ENCODE peak calls at places on chromosomes 16 and 17, in six cellular contexts. One of them, this sample, is unnamed.
A peak's percentile ranks its signal among the peaks of the same experiment; 100 is the strongest.

GRCh38 chr16:84836234-84836647 is 16.5 kb downstream of the CRISPLD2 start:
- DNase-seq in D721Med: no peak
- DNase-seq in left ventricle myocardium inferior: peak; percentile 73
- DNase-seq in cardiac fibroblast: peak; percentile 100
- DNase-seq in tibial artery: peak; percentile 97
- DNase-seq in fibroblast of pulmonary artery: peak; percentile 100
- DNase-seq in this sample: peak; percentile 97

GRCh38 chr17:35890774-35891155 is 10.6 kb upstream of the CCL5 start:
- DNase-seq in D721Med: no peak
- DNase-seq in left ventricle myocardium inferior: no peak
- DNase-seq in cardiac fibroblast: no peak
- DNase-seq in tibial artery: no peak
- DNase-seq in fibroblast of pulmonary artery: no peak
- DNase-seq in this sample: no peak

GRCh38 chr16:86680661-86681439 is 102.5 kb downstream of the FOXL1 start:
- DNase-seq in D721Med: no peak
- DNase-seq in left ventricle myocardium inferior: no peak
- DNase-seq in cardiac fibroblast: peak; percentile 35
- DNase-seq in tibial artery: no peak
- DNase-seq in fibroblast of pulmonary artery: peak; percentile 29
- DNase-seq in this sample: no peak

GRCh38 chr16:25299792-25300590 is 42.3 kb upstream of the ZKSCAN2 start:
- DNase-seq in D721Med: no peak
- DNase-seq in left ventricle myocardium inferior: no peak
- DNase-seq in cardiac fibroblast: no peak
- DNase-seq in tibial artery: no peak
- DNase-seq in fibroblast of pulmonary artery: no peak
- DNase-seq in this sample: no peak

GRCh38 chr16:3158498-3159314 is 23.9 kb downstream of the ZNF213 start:
- DNase-seq in D721Med: peak; percentile 88
- DNase-seq in left ventricle myocardium inferior: peak; percentile 83
- DNase-seq in cardiac fibroblast: peak; percentile 87
- DNase-seq in tibial artery: peak; percentile 94
- DNase-seq in fibroblast of pulmonary artery: peak; percentile 83
- DNase-seq in this sample: peak; percentile 95

GRCh38 chr17:18959845-18960240 is 7.9 kb downstream of the SLC5A10 start:
- DNase-seq in D721Med: no peak
- DNase-seq in left ventricle myocardium inferior: no peak
- DNase-seq in cardiac fibroblast: no peak
- DNase-seq in tibial artery: no peak
- DNase-seq in fibroblast of pulmonary artery: no peak
- DNase-seq in this sample: no peak

GRCh38 chr17:57448288-57449283 is 192.3 kb downstream of the MSI2 start:
- DNase-seq in D721Med: no peak
- DNase-seq in left ventricle myocardium inferior: no peak
- DNase-seq in cardiac fibroblast: no peak
- DNase-seq in tibial artery: no peak
- DNase-seq in fibroblast of pulmonary artery: no peak
- DNase-seq in this sample: no peak

GRCh38 chr17:28395426-28395825 is 10.6 kb downstream of the SLC46A1 start:
- DNase-seq in D721Med: no peak
- DNase-seq in left ventricle myocardium inferior: no peak
- DNase-seq in cardiac fibroblast: no peak
- DNase-seq in tibial artery: no peak
- DNase-seq in fibroblast of pulmonary artery: no peak
- DNase-seq in this sample: no peak

GRCh38 chr17:8095361-8095760 is 7.8 kb upstream of the ALOX12B start:
- DNase-seq in D721Med: no peak
- DNase-seq in left ventricle myocardium inferior: no peak
- DNase-seq in cardiac fibroblast: no peak
- DNase-seq in tibial artery: no peak
- DNase-seq in fibroblast of pulmonary artery: no peak
- DNase-seq in this sample: no peak

GRCh38 chr17:44998646-44999045 is 30.5 kb upstream of the C1QL1 start:
- DNase-seq in D721Med: no peak
- DNase-seq in left ventricle myocardium inferior: no peak
- DNase-seq in cardiac fibroblast: no peak
- DNase-seq in tibial artery: no peak
- DNase-seq in fibroblast of pulmonary artery: no peak
- DNase-seq in this sample: no peak

GRCh38 chr17:17073006-17073626 is 30.9 kb downstream of the MPRIP start:
- DNase-seq in D721Med: no peak
- DNase-seq in left ventricle myocardium inferior: no peak
- DNase-seq in cardiac fibroblast: no peak
- DNase-seq in tibial artery: no peak
- DNase-seq in fibroblast of pulmonary artery: no peak
- DNase-seq in this sample: no peak

GRCh38 chr17:48642059-48642842 is 16.1 kb upstream of the HOXB9 start:
- DNase-seq in D721Med: no peak
- DNase-seq in left ventricle myocardium inferior: no peak
- DNase-seq in cardiac fibroblast: no peak
- DNase-seq in tibial artery: no peak
- DNase-seq in fibroblast of pulmonary artery: no peak
- DNase-seq in this sample: no peak
- TF ChIP-seq CTCF in D721Med: no peak
- TF ChIP-seq CTCF in left ventricle myocardium inferior: no peak
- TF ChIP-seq CTCF in cardiac fibroblast: no peak
- TF ChIP-seq CTCF in tibial artery: no peak
- TF ChIP-seq CTCF in fibroblast of pulmonary artery: no peak
- TF ChIP-seq CTCF in this sample: no peak

GRCh38 chr17:81371910-81372760 is 23.1 kb upstream of the BAHCC1 start:
- DNase-seq in D721Med: no peak
- DNase-seq in left ventricle myocardium inferior: peak; percentile 71
- DNase-seq in cardiac fibroblast: peak; percentile 65
- DNase-seq in tibial artery: no peak
- DNase-seq in fibroblast of pulmonary artery: peak; percentile 61
- DNase-seq in this sample: peak; percentile 50
- TF ChIP-seq CTCF in D721Med: peak; percentile 26
- TF ChIP-seq CTCF in left ventricle myocardium inferior: peak; percentile 52
- TF ChIP-seq CTCF in cardiac fibroblast: peak; percentile 32
- TF ChIP-seq CTCF in tibial artery: no peak
- TF ChIP-seq CTCF in fibroblast of pulmonary artery: peak; percentile 48
- TF ChIP-seq CTCF in this sample: peak; percentile 44

DNA sequence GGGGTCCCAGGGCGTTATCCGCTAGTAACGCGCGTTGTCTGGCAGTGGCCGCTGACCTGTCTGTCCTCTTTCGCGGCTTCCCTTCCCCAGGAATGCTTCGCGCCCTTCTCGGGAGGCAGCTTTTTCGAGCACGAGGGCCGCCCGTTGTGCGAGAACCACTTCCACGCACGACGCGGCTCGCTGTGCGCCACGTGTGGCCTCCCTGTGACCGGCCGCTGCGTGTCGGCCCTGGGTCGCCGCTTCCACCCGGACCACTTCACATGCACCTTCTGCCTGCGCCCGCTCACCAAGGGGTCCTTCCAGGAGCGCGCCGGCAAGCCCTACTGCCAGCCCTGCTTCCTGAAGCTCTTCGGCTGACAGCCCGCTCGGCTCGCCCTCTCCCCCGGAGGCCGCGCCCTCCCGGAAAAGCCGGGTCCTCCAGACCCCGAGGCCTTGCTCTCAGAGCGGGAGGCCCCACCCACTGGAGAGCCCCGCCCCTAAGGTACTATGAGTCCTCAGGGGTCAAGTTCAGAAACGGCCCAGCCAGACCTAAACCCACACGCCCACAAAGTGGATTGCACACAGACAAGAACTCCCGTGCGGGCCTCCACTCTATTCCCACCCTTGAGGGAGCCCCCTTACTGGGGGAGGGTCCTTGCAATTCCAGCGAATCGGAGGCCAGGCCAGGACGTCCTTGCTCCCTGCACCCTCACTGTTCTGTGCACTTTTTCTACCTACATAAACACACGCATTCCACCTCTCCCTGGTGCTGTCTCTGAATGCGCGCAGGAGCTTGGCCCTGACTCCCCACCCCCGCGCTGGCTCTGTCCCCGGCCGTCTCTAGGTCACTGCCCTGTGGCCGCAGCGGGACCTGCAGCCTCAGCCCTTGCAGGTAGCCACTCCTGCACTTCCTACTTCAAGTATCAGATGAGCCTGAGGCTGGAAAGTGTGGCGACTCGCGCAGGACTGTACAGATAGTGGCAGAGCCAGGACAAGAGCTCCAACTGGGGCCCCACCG is 5.4 kb upstream of the SLC5A2 start:
- DNase-seq in D721Med: peak; percentile 75
- DNase-seq in left ventricle myocardium inferior: no peak
- DNase-seq in cardiac fibroblast: no peak
- DNase-seq in tibial artery: no peak
- DNase-seq in fibroblast of pulmonary artery: no peak
- DNase-seq in this sample: no peak
- TF ChIP-seq CTCF in D721Med: no peak
- TF ChIP-seq CTCF in left ventricle myocardium inferior: no peak
- TF ChIP-seq CTCF in cardiac fibroblast: no peak
- TF ChIP-seq CTCF in tibial artery: no peak
- TF ChIP-seq CTCF in fibroblast of pulmonary artery: no peak
- TF ChIP-seq CTCF in this sample: no peak

GRCh38 chr17:34382586-34383224 is 19.7 kb upstream of the CCL1 start:
- DNase-seq in D721Med: no peak
- DNase-seq in left ventricle myocardium inferior: no peak
- DNase-seq in cardiac fibroblast: peak; percentile 26
- DNase-seq in tibial artery: no peak
- DNase-seq in fibroblast of pulmonary artery: peak; percentile 42
- DNase-seq in this sample: no peak
- TF ChIP-seq CTCF in D721Med: no peak
- TF ChIP-seq CTCF in left ventricle myocardium inferior: no peak
- TF ChIP-seq CTCF in cardiac fibroblast: no peak
- TF ChIP-seq CTCF in tibial artery: no peak
- TF ChIP-seq CTCF in fibroblast of pulmonary artery: no peak
- TF ChIP-seq CTCF in this sample: no peak

GRCh38 chr16:11100239-11100750 is 155.7 kb downstream of the SOCS1 start:
- DNase-seq in D721Med: no peak
- DNase-seq in left ventricle myocardium inferior: peak; percentile 62
- DNase-seq in cardiac fibroblast: peak; percentile 95
- DNase-seq in tibial artery: peak; percentile 77
- DNase-seq in fibroblast of pulmonary artery: peak; percentile 93
- DNase-seq in this sample: peak; percentile 67
- TF ChIP-seq CTCF in D721Med: no peak
- TF ChIP-seq CTCF in left ventricle myocardium inferior: peak; percentile 53
- TF ChIP-seq CTCF in cardiac fibroblast: peak; percentile 56
- TF ChIP-seq CTCF in tibial artery: peak; percentile 33
- TF ChIP-seq CTCF in fibroblast of pulmonary artery: peak; percentile 61
- TF ChIP-seq CTCF in this sample: no peak

GRCh38 chr17:75921596-75921995 is 16.9 kb upstream of the MRPL38 start:
- DNase-seq in D721Med: no peak
- DNase-seq in left ventricle myocardium inferior: no peak
- DNase-seq in cardiac fibroblast: no peak
- DNase-seq in tibial artery: no peak
- DNase-seq in fibroblast of pulmonary artery: no peak
- DNase-seq in this sample: no peak
- TF ChIP-seq CTCF in D721Med: no peak
- TF ChIP-seq CTCF in left ventricle myocardium inferior: no peak
- TF ChIP-seq CTCF in cardiac fibroblast: no peak
- TF ChIP-seq CTCF in tibial artery: no peak
- TF ChIP-seq CTCF in fibroblast of pulmonary artery: no peak
- TF ChIP-seq CTCF in this sample: no peak

DNA sequence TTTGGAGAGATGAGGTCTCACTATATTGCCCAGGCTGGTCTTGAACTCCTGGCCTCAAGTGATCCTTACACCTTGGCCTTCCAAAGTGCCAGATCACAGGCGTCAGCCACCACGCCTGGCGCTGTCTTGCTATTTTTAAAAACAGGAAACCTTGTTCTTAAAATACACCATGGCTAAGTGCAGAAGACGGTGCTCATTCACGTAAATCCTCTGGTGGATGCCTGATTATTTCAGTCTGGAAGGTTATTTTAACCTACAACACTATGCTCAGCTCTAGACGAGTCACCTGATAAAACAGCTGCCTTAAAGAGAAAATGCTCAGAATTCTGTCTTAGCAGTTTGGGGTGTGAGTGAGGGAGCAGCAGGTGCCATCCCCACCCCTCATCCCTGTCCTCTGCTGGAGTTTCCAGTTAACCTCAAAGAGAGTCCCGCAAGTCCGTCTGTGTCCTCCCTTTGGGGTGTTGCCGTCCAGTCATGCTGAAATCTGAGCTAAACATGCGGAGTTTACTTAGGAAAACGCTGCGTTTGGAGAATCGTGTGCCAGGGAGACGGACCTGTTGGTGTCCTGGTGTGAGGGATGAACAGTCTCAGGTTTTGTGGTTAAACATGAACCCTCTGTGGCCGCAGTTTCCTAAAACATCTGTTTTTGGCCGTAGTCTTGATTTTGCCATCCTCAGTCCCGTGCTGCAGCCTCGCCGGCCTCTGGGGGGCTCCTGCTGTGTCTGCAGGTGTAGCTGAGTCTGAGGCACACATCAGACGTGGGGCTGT is 17.1 kb downstream of the SPG7 start:
- DNase-seq in D721Med: no peak
- DNase-seq in left ventricle myocardium inferior: peak; percentile 54
- DNase-seq in cardiac fibroblast: no peak
- DNase-seq in tibial artery: no peak
- DNase-seq in fibroblast of pulmonary artery: no peak
- DNase-seq in this sample: no peak
- TF ChIP-seq CTCF in D721Med: no peak
- TF ChIP-seq CTCF in left ventricle myocardium inferior: no peak
- TF ChIP-seq CTCF in cardiac fibroblast: no peak
- TF ChIP-seq CTCF in tibial artery: no peak
- TF ChIP-seq CTCF in fibroblast of pulmonary artery: no peak
- TF ChIP-seq CTCF in this sample: no peak

GRCh38 chr16:963913-964695 is 6.7 kb downstream of the LMF1 start:
- DNase-seq in D721Med: no peak
- DNase-seq in left ventricle myocardium inferior: no peak
- DNase-seq in cardiac fibroblast: no peak
- DNase-seq in tibial artery: no peak
- DNase-seq in fibroblast of pulmonary artery: no peak
- DNase-seq in this sample: no peak
- TF ChIP-seq CTCF in D721Med: no peak
- TF ChIP-seq CTCF in left ventricle myocardium inferior: no peak
- TF ChIP-seq CTCF in cardiac fibroblast: no peak
- TF ChIP-seq CTCF in tibial artery: no peak
- TF ChIP-seq CTCF in fibroblast of pulmonary artery: no peak
- TF ChIP-seq CTCF in this sample: no peak